ENCODE peak calls at places on chromosomes 13 and 19, in five cellular contexts. One of them, this sample, is unnamed.

GRCh38 chr13:68190826-68191225 is 960.7 kb upstream of the PCDH9 start:
- DNase-seq in fibroblast of villous mesenchyme: no peak
- DNase-seq in pancreas: no peak
- DNase-seq in bronchial epithelial cell: peak
- DNase-seq in psoas muscle: no peak
- DNase-seq in this sample: peak

GRCh38 chr19:2168619-2169424 is 5.1 kb downstream of the DOT1L start:
- DNase-seq in fibroblast of villous mesenchyme: peak
- DNase-seq in pancreas: peak
- DNase-seq in bronchial epithelial cell: peak
- DNase-seq in psoas muscle: peak
- DNase-seq in this sample: peak

GRCh38 chr13:66778461-66778860 is 451.7 kb downstream of the PCDH9 start:
- DNase-seq in fibroblast of villous mesenchyme: peak
- DNase-seq in pancreas: no peak
- DNase-seq in bronchial epithelial cell: peak
- DNase-seq in psoas muscle: no peak
- DNase-seq in this sample: peak

GRCh38 chr19:39199025-39199424 is 2.3 kb downstream of the NCCRP1 start:
- DNase-seq in fibroblast of villous mesenchyme: peak
- DNase-seq in pancreas: peak
- DNase-seq in bronchial epithelial cell: no peak
- DNase-seq in psoas muscle: no peak
- DNase-seq in this sample: peak

GRCh38 chr13:73304442-73304841 is 245.6 kb downstream of the KLF5 start:
- DNase-seq in fibroblast of villous mesenchyme: no peak
- DNase-seq in pancreas: no peak
- DNase-seq in bronchial epithelial cell: peak
- DNase-seq in psoas muscle: no peak
- DNase-seq in this sample: no peak

GRCh38 chr13:24270639-24271131 is 38.7 kb upstream of the C1QTNF9 start:
- DNase-seq in fibroblast of villous mesenchyme: peak
- DNase-seq in pancreas: peak
- DNase-seq in bronchial epithelial cell: peak
- DNase-seq in psoas muscle: peak
- DNase-seq in this sample: peak

GRCh38 chr13:110275931-110276552 is 30.9 kb downstream of the COL4A1 start:
- DNase-seq in fibroblast of villous mesenchyme: peak
- DNase-seq in pancreas: no peak
- DNase-seq in bronchial epithelial cell: no peak
- DNase-seq in psoas muscle: peak
- DNase-seq in this sample: peak

GRCh38 chr13:99037756-99038155 is 59.9 kb upstream of the DOCK9 start:
- DNase-seq in fibroblast of villous mesenchyme: no peak
- DNase-seq in pancreas: no peak
- DNase-seq in bronchial epithelial cell: no peak
- DNase-seq in psoas muscle: no peak
- DNase-seq in this sample: no peak

GRCh38 chr13:105334211-105334610 is 1201.3 kb downstream of the EFNB2 start:
- DNase-seq in fibroblast of villous mesenchyme: peak
- DNase-seq in pancreas: no peak
- DNase-seq in bronchial epithelial cell: no peak
- DNase-seq in psoas muscle: no peak
- DNase-seq in this sample: no peak

GRCh38 chr13:90416519-90416918 is 931.0 kb upstream of the MIR17HG start:
- DNase-seq in fibroblast of villous mesenchyme: peak
- DNase-seq in pancreas: no peak
- DNase-seq in bronchial epithelial cell: no peak
- DNase-seq in psoas muscle: no peak
- DNase-seq in this sample: peak

GRCh38 chr13:96475103-96475502 is 385.2 kb downstream of the HS6ST3 start:
- DNase-seq in fibroblast of villous mesenchyme: no peak
- DNase-seq in pancreas: no peak
- DNase-seq in bronchial epithelial cell: no peak
- DNase-seq in psoas muscle: no peak
- DNase-seq in this sample: no peak

GRCh38 chr19:40274585-40275544 is 10.3 kb downstream of the AKT2 start:
- DNase-seq in fibroblast of villous mesenchyme: no peak
- DNase-seq in pancreas: no peak
- DNase-seq in bronchial epithelial cell: no peak
- DNase-seq in psoas muscle: no peak
- DNase-seq in this sample: no peak

GRCh38 chr19:3554254-3555083 is 2.9 kb downstream of the MFSD12 start:
- DNase-seq in fibroblast of villous mesenchyme: no peak
- DNase-seq in pancreas: no peak
- DNase-seq in bronchial epithelial cell: no peak
- DNase-seq in psoas muscle: no peak
- DNase-seq in this sample: no peak

GRCh38 chr19:7395360-7395781 is 46.6 kb downstream of the ARHGEF18 start:
- DNase-seq in fibroblast of villous mesenchyme: peak
- DNase-seq in pancreas: no peak
- DNase-seq in bronchial epithelial cell: no peak
- DNase-seq in psoas muscle: no peak
- DNase-seq in this sample: peak

GRCh38 chr19:13670846-13671245 is 93.5 kb upstream of the MRI1 start:
- DNase-seq in fibroblast of villous mesenchyme: no peak
- DNase-seq in pancreas: no peak
- DNase-seq in bronchial epithelial cell: no peak
- DNase-seq in psoas muscle: no peak
- DNase-seq in this sample: no peak

GRCh38 chr13:114142640-114143490 is 10.4 kb upstream of the RASA3 start:
- DNase-seq in fibroblast of villous mesenchyme: peak
- DNase-seq in pancreas: peak
- DNase-seq in bronchial epithelial cell: peak
- DNase-seq in psoas muscle: peak
- DNase-seq in this sample: no peak

GRCh38 chr19:41993612-41994483 is at the start of gene ATP1A3:
- DNase-seq in fibroblast of villous mesenchyme: peak
- DNase-seq in pancreas: peak
- DNase-seq in bronchial epithelial cell: peak
- DNase-seq in psoas muscle: no peak
- DNase-seq in this sample: peak

GRCh38 chr13:54536112-54536511 is 1507.5 kb downstream of the OLFM4 start:
- DNase-seq in fibroblast of villous mesenchyme: no peak
- DNase-seq in pancreas: no peak
- DNase-seq in bronchial epithelial cell: peak
- DNase-seq in psoas muscle: no peak
- DNase-seq in this sample: no peak

GRCh38 chr19:51887522-51888498 is at the start of gene ZNF577:
- DNase-seq in fibroblast of villous mesenchyme: peak
- DNase-seq in pancreas: peak
- DNase-seq in bronchial epithelial cell: peak
- DNase-seq in psoas muscle: peak
- DNase-seq in this sample: peak

GRCh38 chr13:60881507-60881906 is 484.5 kb downstream of the TDRD3 start:
- DNase-seq in fibroblast of villous mesenchyme: no peak
- DNase-seq in pancreas: no peak
- DNase-seq in bronchial epithelial cell: no peak
- DNase-seq in psoas muscle: no peak
- DNase-seq in this sample: no peak

GRCh38 chr13:91722267-91722884 is 324.0 kb downstream of the GPC5 start:
- DNase-seq in fibroblast of villous mesenchyme: peak
- DNase-seq in pancreas: no peak
- DNase-seq in bronchial epithelial cell: peak
- DNase-seq in psoas muscle: no peak
- DNase-seq in this sample: peak

GRCh38 chr13:107466326-107466725 is 749.0 kb downstream of the LIG4 start:
- DNase-seq in fibroblast of villous mesenchyme: peak
- DNase-seq in pancreas: no peak
- DNase-seq in bronchial epithelial cell: peak
- DNase-seq in psoas muscle: no peak
- DNase-seq in this sample: peak

GRCh38 chr13:112397108-112397507 is 21.0 kb downstream of the SPACA7 start:
- DNase-seq in fibroblast of villous mesenchyme: no peak
- DNase-seq in pancreas: no peak
- DNase-seq in bronchial epithelial cell: no peak
- DNase-seq in psoas muscle: no peak
- DNase-seq in this sample: no peak

GRCh38 chr13:22403144-22403543 is 732.3 kb downstream of the FGF9 start:
- DNase-seq in fibroblast of villous mesenchyme: no peak
- DNase-seq in pancreas: no peak
- DNase-seq in bronchial epithelial cell: no peak
- DNase-seq in psoas muscle: no peak
- DNase-seq in this sample: no peak

GRCh38 chr19:38090561-38090960 is 133.5 kb downstream of the DPF1 start:
- DNase-seq in fibroblast of villous mesenchyme: no peak
- DNase-seq in pancreas: peak
- DNase-seq in bronchial epithelial cell: no peak
- DNase-seq in psoas muscle: no peak
- DNase-seq in this sample: no peak

GRCh38 chr19:35846038-35846668 is 6.2 kb downstream of the NPHS1 start:
- DNase-seq in fibroblast of villous mesenchyme: no peak
- DNase-seq in pancreas: peak
- DNase-seq in bronchial epithelial cell: peak
- DNase-seq in psoas muscle: no peak
- DNase-seq in this sample: no peak

GRCh38 chr19:51123381-51124186 is 1.1 kb upstream of the SIGLEC9 start:
- DNase-seq in fibroblast of villous mesenchyme: no peak
- DNase-seq in pancreas: no peak
- DNase-seq in bronchial epithelial cell: no peak
- DNase-seq in psoas muscle: no peak
- DNase-seq in this sample: no peak

GRCh38 chr13:111283457-111283856 is 37.0 kb upstream of the TEX29 start:
- DNase-seq in fibroblast of villous mesenchyme: no peak
- DNase-seq in pancreas: no peak
- DNase-seq in bronchial epithelial cell: no peak
- DNase-seq in psoas muscle: no peak
- DNase-seq in this sample: no peak

GRCh38 chr13:39350461-39350881 is 252.5 kb downstream of the LHFPL6 start:
- DNase-seq in fibroblast of villous mesenchyme: no peak
- DNase-seq in pancreas: no peak
- DNase-seq in bronchial epithelial cell: no peak
- DNase-seq in psoas muscle: no peak
- DNase-seq in this sample: no peak

GRCh38 chr13:49739498-49740187 is 48.4 kb upstream of the EBPL start:
- DNase-seq in fibroblast of villous mesenchyme: no peak
- DNase-seq in pancreas: no peak
- DNase-seq in bronchial epithelial cell: no peak
- DNase-seq in psoas muscle: no peak
- DNase-seq in this sample: no peak
- H3K4me3 ChIP-seq in fibroblast of villous mesenchyme: no peak
- H3K4me3 ChIP-seq in pancreas: no peak
- H3K4me3 ChIP-seq in bronchial epithelial cell: no peak
- H3K4me3 ChIP-seq in psoas muscle: no peak
- H3K4me3 ChIP-seq in this sample: no peak

DNA sequence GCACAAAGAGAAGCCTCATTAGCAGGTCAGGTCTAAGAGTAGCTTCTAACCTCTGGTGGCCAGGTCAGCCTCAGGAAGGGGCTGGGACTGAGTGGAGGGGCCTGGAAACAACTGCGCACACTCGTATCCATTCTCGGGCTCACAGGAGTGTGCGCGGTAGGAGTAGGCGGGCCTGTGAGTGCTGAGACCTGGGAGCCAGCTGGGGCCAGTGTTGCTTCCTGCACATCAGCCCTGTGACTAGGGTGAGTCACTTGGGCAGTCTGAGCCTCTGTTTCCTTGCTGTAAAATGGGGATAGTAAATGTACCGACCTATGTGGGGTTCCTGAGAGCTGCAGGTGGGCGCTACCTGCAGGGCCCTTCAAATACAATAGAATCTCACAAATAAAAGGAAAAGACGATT is 26.9 kb downstream of the SIN3B start:
- DNase-seq in fibroblast of villous mesenchyme: no peak
- DNase-seq in pancreas: no peak
- DNase-seq in bronchial epithelial cell: no peak
- DNase-seq in psoas muscle: no peak
- DNase-seq in this sample: peak
- TF ChIP-seq CTCF in fibroblast of villous mesenchyme: no peak
- TF ChIP-seq CTCF in pancreas: no peak
- TF ChIP-seq CTCF in bronchial epithelial cell: no peak
- TF ChIP-seq CTCF in psoas muscle: no peak
- TF ChIP-seq CTCF in this sample: no peak

DNA sequence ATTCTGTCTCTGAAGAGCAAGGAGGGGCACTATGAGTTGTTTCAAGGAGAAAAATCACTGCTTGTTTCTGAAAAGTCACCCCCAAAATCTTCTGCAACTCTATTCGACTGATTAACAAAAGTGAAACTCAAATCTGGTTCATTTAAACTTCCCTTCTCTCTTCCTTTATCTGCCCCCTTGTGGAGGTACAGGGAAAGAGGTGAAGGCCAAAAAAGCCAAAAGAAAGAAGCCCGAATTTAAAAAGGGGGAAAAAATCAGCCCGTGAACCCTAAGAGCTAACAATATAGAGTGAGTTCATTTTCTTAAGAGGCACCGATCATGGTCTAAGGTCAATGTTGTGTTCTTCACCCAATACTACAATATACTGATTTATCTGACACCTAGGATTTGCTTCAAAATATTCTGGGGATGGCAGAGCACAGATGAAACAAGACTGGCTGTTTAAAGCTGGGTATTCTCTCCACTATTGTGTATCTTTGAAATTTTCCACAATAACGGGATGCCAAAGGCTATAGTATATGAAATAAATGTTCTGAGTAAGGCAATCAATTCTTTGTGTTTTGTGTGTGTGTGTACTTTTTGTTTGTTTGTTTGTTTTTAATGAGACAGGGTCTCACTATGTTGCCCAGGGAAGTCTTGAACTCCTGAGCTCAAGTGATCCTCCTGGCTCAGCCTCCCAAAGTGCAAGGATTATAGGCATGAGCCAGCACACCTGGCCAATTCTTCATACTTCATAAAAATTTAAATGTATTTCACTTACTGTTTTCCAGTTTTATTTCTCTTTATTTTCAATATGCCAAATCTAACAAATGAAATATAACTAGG is 55.0 kb upstream of the EEF1AKMT1 start:
- DNase-seq in fibroblast of villous mesenchyme: peak
- DNase-seq in pancreas: no peak
- DNase-seq in bronchial epithelial cell: peak
- DNase-seq in psoas muscle: no peak
- DNase-seq in this sample: peak
- H3K4me3 ChIP-seq in fibroblast of villous mesenchyme: peak
- H3K4me3 ChIP-seq in pancreas: no peak
- H3K4me3 ChIP-seq in bronchial epithelial cell: no peak
- H3K4me3 ChIP-seq in psoas muscle: peak
- H3K4me3 ChIP-seq in this sample: peak

DNA sequence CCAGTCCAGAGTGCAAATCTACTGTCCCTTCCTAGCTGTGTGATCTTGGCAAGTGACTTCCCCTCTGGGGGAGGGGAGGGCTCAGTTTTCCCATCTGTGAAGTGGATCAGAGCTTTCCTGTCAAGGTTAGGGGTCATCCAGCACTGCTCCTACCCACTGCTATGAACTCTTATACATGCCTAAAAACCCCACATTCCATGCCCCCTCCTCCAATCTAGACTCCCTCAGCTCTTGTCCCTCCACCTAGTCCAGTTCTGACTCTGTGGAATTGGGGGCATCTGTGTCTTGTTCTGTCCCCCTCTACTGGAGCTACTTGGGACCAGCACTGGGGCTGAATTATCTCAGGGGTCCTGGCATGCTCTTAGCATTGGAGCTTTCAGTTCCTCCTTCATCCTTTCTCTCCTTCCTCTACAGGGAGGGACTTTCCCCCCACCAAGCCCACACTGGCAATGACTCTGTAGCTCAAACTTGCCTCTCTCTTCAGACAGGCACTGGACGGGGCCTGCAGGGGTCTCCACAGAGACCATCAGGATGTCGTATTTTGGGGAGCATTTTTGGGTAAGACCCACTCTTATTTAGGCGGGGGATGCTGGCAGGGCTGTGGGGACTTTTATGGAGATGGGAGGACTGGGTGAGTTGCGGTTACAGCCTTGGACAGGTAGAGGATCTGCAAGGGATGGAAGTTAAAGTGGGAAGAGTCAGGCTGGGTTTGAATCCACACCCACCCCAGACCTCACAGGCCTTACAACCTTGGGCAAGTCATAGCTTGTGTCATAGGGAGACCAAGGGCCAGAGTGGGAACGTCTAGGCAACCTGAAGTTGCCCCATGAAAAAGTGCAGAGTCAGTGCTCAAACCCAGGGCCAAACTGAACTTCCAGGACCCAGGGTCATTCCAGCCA is 3.6 kb downstream of the FCHO1 start:
- DNase-seq in fibroblast of villous mesenchyme: no peak
- DNase-seq in pancreas: no peak
- DNase-seq in bronchial epithelial cell: peak
- DNase-seq in psoas muscle: no peak
- DNase-seq in this sample: no peak
- TF ChIP-seq CTCF in fibroblast of villous mesenchyme: no peak
- TF ChIP-seq CTCF in pancreas: no peak
- TF ChIP-seq CTCF in bronchial epithelial cell: no peak
- TF ChIP-seq CTCF in psoas muscle: no peak
- TF ChIP-seq CTCF in this sample: no peak